ENCODE peak calls at places on chromosome 11, in nine cellular contexts. K, P, V, B, F, Y, H, Z and Q are unnamed samples.

GRCh38 chr11:20368441-20368840 is 4.9 kb downstream of the HTATIP2 start:
- DNase-seq in K (no peak), P (no peak), V (no peak), B (no peak), F (no peak), Y (no peak), H (no peak), Z (no peak), Q (no peak)

GRCh38 chr11:59266491-59266890 is 53.8 kb upstream of the MPEG1 start:
- DNase-seq in K (no peak), P (no peak), V (no peak), B (no peak), F (no peak), Y (no peak), H (no peak), Z (no peak), Q (no peak)

GRCh38 chr11:113286001-113286400 is 28.4 kb upstream of the TTC12 start:
- DNase-seq in K (no peak), P (no peak), V (no peak), B (no peak), F (no peak), Y (no peak), H (no peak), Z (no peak), Q (no peak)

GRCh38 chr11:68890490-68891231 is 13.0 kb downstream of the MRPL21 start:
- DNase-seq in K (peak; percentile 28), P (peak; percentile 61), V (peak; percentile 90), B (no peak), F (no peak), Y (peak; percentile 82), H (no peak), Z (peak; percentile 36), Q (no peak)

GRCh38 chr11:5605849-5606248 is 9.4 kb downstream of the TRIM6 start:
- DNase-seq in K (no peak), P (no peak), V (no peak), B (no peak), F (no peak), Y (peak; percentile 74), H (no peak), Z (no peak), Q (no peak)

GRCh38 chr11:1482581-1483444 is 3.8 kb downstream of the MOB2 start:
- DNase-seq in K (no peak), P (peak; percentile 76), V (peak; percentile 15), B (peak; percentile 85), F (no peak), Y (no peak), H (no peak), Z (no peak), Q (no peak)

GRCh38 chr11:69970785-69971535 is 107.2 kb upstream of the ANO1 start:
- DNase-seq in K (no peak), P (no peak), V (no peak), B (no peak), F (no peak), Y (no peak), H (no peak), Z (no peak), Q (no peak)

GRCh38 chr11:87778341-87778740 is 396.9 kb downstream of the RAB38 start:
- DNase-seq in K (no peak), P (no peak), V (no peak), B (no peak), F (no peak), Y (no peak), H (no peak), Z (no peak), Q (no peak)

GRCh38 chr11:2581931-2582435 is 117.8 kb downstream of the KCNQ1OT1 start:
- DNase-seq in K (peak; percentile 5), P (peak; percentile 67), V (peak; percentile 6), B (peak; percentile 33), F (peak; percentile 2), Y (no peak), H (no peak), Z (no peak), Q (no peak)

GRCh38 chr11:13183826-13184196 is 93.8 kb upstream of the BMAL1 start:
- DNase-seq in K (no peak), P (no peak), V (no peak), B (no peak), F (no peak), Y (no peak), H (no peak), Z (no peak), Q (no peak)

GRCh38 chr11:2367266-2368160 is 9.6 kb upstream of the CD81 start:
- DNase-seq in K (no peak), P (peak; percentile 47), V (no peak), B (peak; percentile 36), F (no peak), Y (no peak), H (no peak), Z (no peak), Q (no peak)